ENCODE peak calls at places on chromosomes 11 and 22, in nine cellular contexts. J is mucosa of descending colon; F is pancreas; P is OCI-M1; X is esophagus muscularis mucosa; Y is AG08395; H is cardiac muscle cell; M is fibroblast of gingiva; D is central memory CD4-positive, alpha-beta T cell. Z is an unnamed sample.

GRCh38 chr11:73047773-73048371 is 94.2 kb downstream of the FCHSD2 start:
- DNase-seq in J (no peak), F (no peak), P (no peak), X (no peak), Y (no peak), H (no peak), M (no peak), D (no peak), Z (peak)

GRCh38 chr22:41446057-41446501 is 522 bp downstream of the TOB2 start:
- DNase-seq in J (peak), F (peak), P (peak), X (no peak), Y (no peak), H (no peak), M (no peak), D (no peak), Z (no peak)

GRCh38 chr11:91664521-91664920 is 560.1 kb upstream of the FAT3 start:
- DNase-seq in J (no peak), F (no peak), P (no peak), X (no peak), Y (no peak), H (no peak), M (no peak), D (no peak), Z (no peak)

GRCh38 chr11:11025087-11025486 is 167.2 kb upstream of the ZBED5 start:
- DNase-seq in J (no peak), F (no peak), P (no peak), X (no peak), Y (peak), H (no peak), M (no peak), D (no peak), Z (no peak)

GRCh38 chr11:93728792-93729128 is 12.5 kb downstream of the TAF1D start:
- DNase-seq in J (no peak), F (no peak), P (no peak), X (no peak), Y (no peak), H (no peak), M (no peak), D (no peak), Z (no peak)

GRCh38 chr11:13782395-13783080 is 114.1 kb downstream of the FAR1 start:
- DNase-seq in J (no peak), F (peak), P (peak), X (no peak), Y (no peak), H (no peak), M (no peak), D (no peak), Z (no peak)

GRCh38 chr22:24834845-24835570 is 29.0 kb downstream of the SGSM1 start:
- DNase-seq in J (no peak), F (no peak), P (peak), X (no peak), Y (no peak), H (peak), M (no peak), D (no peak), Z (no peak)

GRCh38 chr22:49999063-49999900 is 13.3 kb downstream of the IL17REL start:
- DNase-seq in J (peak), F (peak), P (no peak), X (no peak), Y (no peak), H (no peak), M (no peak), D (no peak), Z (peak)

GRCh38 chr22:26778372-26778771 is 121.0 kb downstream of the MIAT start:
- DNase-seq in J (no peak), F (no peak), P (no peak), X (no peak), Y (no peak), H (no peak), M (no peak), D (no peak), Z (no peak)

GRCh38 chr11:19828382-19829108 is 115.9 kb downstream of the NAV2 start:
- DNase-seq in J (no peak), F (no peak), P (no peak), X (no peak), Y (no peak), H (peak), M (no peak), D (no peak), Z (no peak)